ENCODE peak calls at places on chromosomes 13 and 19, in four cellular contexts. I is body of pancreas; N is CD8-positive, alpha-beta T cell; G is RPMI7951. L is an unnamed sample.

GRCh38 chr13:33249066-33249465 is 36.5 kb downstream of the STARD13 start:
- DNase-seq in G (peak), N (no peak), I (no peak), L (no peak)

GRCh38 chr13:110298566-110299321 is 8.2 kb downstream of the COL4A1 start:
- DNase-seq in I (no peak), G (no peak), N (peak), L (no peak)

GRCh38 chr19:13189600-13189999 is 39.4 kb downstream of the IER2 start:
- DNase-seq in G (no peak), N (no peak), I (no peak), L (no peak)

GRCh38 chr19:52274191-52274590 is 4.8 kb downstream of the ZNF766 start:
- DNase-seq in I (no peak), N (no peak), G (no peak), L (no peak)

GRCh38 chr19:1862424-1863307 is 713 bp downstream of the KLF16 start:
- DNase-seq in I (peak), G (no peak), N (peak), L (peak)

GRCh38 chr19:36894849-36895383 is 21.2 kb downstream of the ZNF829 start:
- DNase-seq in G (no peak), I (no peak), N (no peak), L (no peak)

GRCh38 chr13:113623491-113624234 is 34.3 kb downstream of the ATP4B start:
- DNase-seq in N (no peak), G (peak), I (no peak), L (no peak)

GRCh38 chr13:78160793-78161192 is 242.2 kb upstream of the EDNRB start:
- DNase-seq in G (peak), N (no peak), I (no peak), L (no peak)

GRCh38 chr13:26867451-26868067 is 107.0 kb upstream of the GPR12 start:
- DNase-seq in N (no peak), G (peak), I (no peak), L (peak)

GRCh38 chr13:113122571-113123225 is at the start of gene F10:
- DNase-seq in G (no peak), N (no peak), I (peak), L (no peak)

GRCh38 chr19:33473644-33474305 is 47.8 kb downstream of the PEPD start:
- DNase-seq in G (peak), N (peak), I (no peak), L (no peak)

GRCh38 chr13:94950303-94950702 is 238.0 kb upstream of the SOX21 start:
- DNase-seq in G (no peak), N (no peak), I (no peak), L (no peak)

GRCh38 chr13:28324181-28324789 is 170.6 kb downstream of the FLT1 start:
- DNase-seq in G (peak), N (peak), I (peak), L (peak)

GRCh38 chr13:24626449-24626848 is 53.8 kb upstream of the ATP12A start:
- DNase-seq in G (no peak), I (no peak), N (peak), L (no peak)

GRCh38 chr19:46762245-46762890 is 16.1 kb upstream of the STRN4 start:
- DNase-seq in I (no peak), N (no peak), G (no peak), L (no peak)

GRCh38 chr19:17268754-17269153 is 1.5 kb downstream of the BABAM1 start:
- DNase-seq in I (no peak), N (no peak), G (no peak), L (no peak)

GRCh38 chr13:112725346-112726017 is 35.6 kb downstream of the ATP11A start:
- DNase-seq in I (no peak), N (no peak), G (peak), L (peak)

GRCh38 chr13:44153536-44153935 is 220.1 kb upstream of the SERP2 start:
- DNase-seq in I (no peak), N (no peak), G (no peak), L (no peak)

GRCh38 chr13:39565036-39565949 is 37.7 kb downstream of the LHFPL6 start:
- DNase-seq in I (no peak), N (no peak), G (peak), L (no peak)

GRCh38 chr19:40147338-40147692 is 43.9 kb upstream of the MAP3K10 start:
- DNase-seq in I (no peak), N (no peak), G (no peak), L (no peak)

GRCh38 chr13:50128406-50129048 is 113.3 kb downstream of the KCNRG start:
- DNase-seq in I (no peak), G (no peak), N (no peak), L (no peak)

GRCh38 chr19:10292206-10292788 is 2.5 kb downstream of the ICAM5 start:
- DNase-seq in I (peak), N (peak), G (peak), L (peak)

GRCh38 chr13:80979035-80979641 is 638.2 kb upstream of the SPRY2 start:
- DNase-seq in N (no peak), G (peak), I (peak), L (peak)

GRCh38 chr13:73967397-73968165 is 166.6 kb downstream of the KLF12 start:
- DNase-seq in G (no peak), N (no peak), I (no peak), L (peak)

GRCh38 chr13:73223372-73223781 is 164.6 kb downstream of the KLF5 start:
- DNase-seq in I (no peak), G (peak), N (no peak), L (no peak)

GRCh38 chr13:96996097-96996496 is 1.8 kb upstream of the OXGR1 start:
- DNase-seq in I (no peak), N (no peak), G (no peak), L (no peak)

GRCh38 chr13:74528751-74529513 is 394.7 kb upstream of the KLF12 start:
- DNase-seq in I (no peak), N (no peak), G (no peak), L (no peak)

GRCh38 chr13:51761638-51762350 is 42.2 kb downstream of the DHRS12 start:
- DNase-seq in N (no peak), I (no peak), G (no peak), L (peak)

GRCh38 chr13:94550030-94550738 is 45.8 kb downstream of the TGDS start:
- DNase-seq in N (no peak), G (no peak), I (no peak), L (no peak)

GRCh38 chr19:39405930-39406655 is 554 bp upstream of the ZFP36 start:
- DNase-seq in I (no peak), G (no peak), N (peak), L (no peak)

GRCh38 chr19:40578442-40578908 is 1.8 kb downstream of the SHKBP1 start:
- DNase-seq in N (no peak), I (no peak), G (peak), L (no peak)